ENCODE peak calls at places on chromosomes 6 and 20, in eight cellular contexts. J, O, C, E, R, K, W and T are unnamed samples. For H3K4me1, the result is how much of the 10 kb centered on the place peaks cover.

GRCh38 chr6:151536280-151536534 is 42.4 kb downstream of the CCDC170 start:
- DNase-seq in J (no peak), O (no peak), C (no peak), E (no peak), R (no peak), K (no peak), W (no peak), T (no peak)

GRCh38 chr6:138856654-138857053 is 60.8 kb downstream of the ECT2L start:
- DNase-seq in J (no peak), O (no peak), C (no peak), E (no peak), R (no peak), K (no peak), W (no peak), T (no peak)

GRCh38 chr6:29705389-29706231 is 17.6 kb upstream of the HLA-F start:
- DNase-seq in J (peak), O (peak), C (peak), E (peak), R (peak), K (peak), W (no peak), T (peak)

GRCh38 chr20:61937146-61937962 is 128.3 kb downstream of the TAF4 start:
- DNase-seq in J (no peak), O (no peak), C (no peak), E (no peak), R (no peak), K (no peak), W (no peak), T (no peak)

GRCh38 chr6:143451531-143451930 is 926 bp downstream of the PEX3 start:
- DNase-seq in J (no peak), O (no peak), C (no peak), E (no peak), R (no peak), K (no peak), W (no peak), T (peak)

GRCh38 chr6:6348251-6348650 is 27.8 kb upstream of the F13A1 start:
- DNase-seq in J (no peak), O (no peak), C (no peak), E (no peak), R (no peak), K (no peak), W (no peak), T (no peak)

GRCh38 chr20:34531608-34532265 is 15.5 kb downstream of the DYNLRB1 start:
- DNase-seq in J (no peak), O (no peak), C (no peak), E (no peak), R (no peak), K (no peak), W (no peak), T (no peak)

GRCh38 chr6:154925130-154925529 is 70.0 kb upstream of the TIAM2 start:
- DNase-seq in J (no peak), O (no peak), C (no peak), E (no peak), R (no peak), K (no peak), W (no peak), T (no peak)

GRCh38 chr20:56628015-56628872 is 862 bp upstream of the TFAP2C start:
- DNase-seq in J (no peak), O (no peak), C (peak), E (peak), R (no peak), K (no peak), W (peak), T (peak)

GRCh38 chr20:41786158-41786557 is 168.0 kb upstream of the CHD6 start:
- DNase-seq in J (peak), O (no peak), C (no peak), E (peak), R (no peak), K (peak), W (peak), T (no peak)

GRCh38 chr6:33742092-33742491 is 4.6 kb downstream of the IP6K3 start:
- DNase-seq in J (no peak), O (no peak), C (peak), E (no peak), R (no peak), K (no peak), W (no peak), T (no peak)

GRCh38 chr6:133062077-133062476 is 179.1 kb upstream of the EYA4 start:
- DNase-seq in J (peak), O (no peak), C (no peak), E (peak), R (no peak), K (peak), W (no peak), T (no peak)

GRCh38 chr6:130676077-130676772 is 151.0 kb upstream of the SMLR1 start:
- DNase-seq in J (no peak), O (no peak), C (no peak), E (no peak), R (no peak), K (no peak), W (no peak), T (no peak)

GRCh38 chr20:44897133-44897532 is 11.6 kb downstream of the YWHAB start:
- DNase-seq in J (no peak), O (no peak), C (no peak), E (no peak), R (no peak), K (no peak), W (no peak), T (no peak)
- H3K4me2 ChIP-seq in J (no peak), O (no peak), C (no peak), E (no peak), R (no peak), K (no peak), W (no peak), T (no peak)

GRCh38 chr20:51095755-51096509 is 73.0 kb upstream of the KCNG1 start:
- DNase-seq in J (peak), O (peak), C (no peak), E (peak), R (no peak), K (no peak), W (no peak), T (no peak)
- H3K4me1 ChIP-seq in J (under half), O (under half), C (under half), E (under half), R (under half), K (under half), W (under half), T (under half)

GRCh38 chr20:19975901-19976300 is 41.3 kb upstream of the NAA20 start:
- DNase-seq in J (peak), O (no peak), C (no peak), E (peak), R (no peak), K (no peak), W (no peak), T (no peak)

GRCh38 chr20:19975436-19975799 is 41.7 kb upstream of the NAA20 start:
- DNase-seq in J (peak), O (no peak), C (no peak), E (peak), R (no peak), K (peak), W (no peak), T (no peak)

GRCh38 chr20:19978511-19979210 is 38.5 kb upstream of the NAA20 start:
- DNase-seq in J (no peak), O (no peak), C (no peak), E (no peak), R (no peak), K (no peak), W (no peak), T (no peak)

GRCh38 chr20:19977373-19977770 is 39.8 kb upstream of the NAA20 start:
- DNase-seq in J (peak), O (no peak), C (no peak), E (peak), R (no peak), K (no peak), W (no peak), T (no peak)

GRCh38 chr20:19976595-19977372 is 40.4 kb upstream of the NAA20 start:
- DNase-seq in J (peak), O (no peak), C (peak), E (peak), R (no peak), K (peak), W (no peak), T (peak)
- H3K4me2 ChIP-seq in J (peak), O (no peak), C (peak), E (peak), R (no peak), K (peak), W (no peak), T (peak)

GRCh38 chr20:31706607-31707257 is 15.9 kb downstream of the BCL2L1 start:
- DNase-seq in J (no peak), O (no peak), C (peak), E (peak), R (peak), K (no peak), W (no peak), T (peak)
- H3K4me1 ChIP-seq in J (under half), O (half or more), C (half or more), E (half or more), R (under half), K (under half), W (half or more), T (half or more)

DNA sequence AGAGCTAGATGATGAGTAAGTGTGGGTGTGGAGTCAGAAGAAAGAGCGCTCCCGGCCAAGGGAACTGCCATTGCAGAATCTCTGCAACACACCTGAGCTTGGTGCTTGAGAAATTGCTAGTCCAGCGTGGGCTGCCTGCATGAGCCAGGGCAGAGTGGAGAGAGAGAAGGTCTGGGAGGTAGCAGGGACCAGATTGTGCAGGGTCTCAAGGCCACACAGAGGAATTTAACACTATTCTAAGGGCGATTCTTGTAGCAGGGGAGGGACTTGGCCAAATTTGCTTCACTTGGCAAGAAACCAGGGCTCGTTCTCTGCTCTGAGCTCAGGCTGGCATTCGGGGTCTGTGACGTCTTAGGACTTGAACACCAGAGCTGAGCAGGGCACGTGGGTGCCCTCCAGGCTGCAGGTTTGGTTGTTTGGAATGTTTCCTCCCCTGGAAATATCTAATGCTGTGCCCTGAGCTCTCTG is 53.5 kb downstream of the BCAS4 start:
- DNase-seq in J (no peak), O (peak), C (no peak), E (no peak), R (no peak), K (no peak), W (no peak), T (no peak)
- H3K4me2 ChIP-seq in J (no peak), O (peak), C (no peak), E (no peak), R (no peak), K (no peak), W (peak), T (no peak)

GRCh38 chr20:44959082-44959895 is 908 bp downstream of the TOMM34 start:
- DNase-seq in J (peak), O (peak), C (peak), E (peak), R (peak), K (peak), W (peak), T (no peak)
- H3K4me1 ChIP-seq in J (under half), O (half or more), C (under half), E (under half), R (under half), K (under half), W (under half), T (under half)